ENCODE peak calls at places on chromosomes 2 and 18, in four cellular contexts. One of them, this sample, is unnamed.

GRCh38 chr2:230266654-230267053 is 41.1 kb downstream of the SP140 start:
- DNase-seq in H1: no peak
- DNase-seq in K562: no peak
- DNase-seq in SK-N-SH: no peak
- DNase-seq in this sample: no peak

GRCh38 chr18:76450452-76450851 is 44.6 kb downstream of the ZNF516 start:
- DNase-seq in H1: no peak
- DNase-seq in K562: no peak
- DNase-seq in SK-N-SH: no peak
- DNase-seq in this sample: no peak

GRCh38 chr2:237698338-237698694 is 70.9 kb downstream of the LRRFIP1 start:
- DNase-seq in H1: no peak
- DNase-seq in K562: no peak
- DNase-seq in SK-N-SH: no peak
- DNase-seq in this sample: no peak

GRCh38 chr18:51066273-51066672 is 36.3 kb downstream of the SMAD4 start:
- DNase-seq in H1: no peak
- DNase-seq in K562: no peak
- DNase-seq in SK-N-SH: no peak
- DNase-seq in this sample: no peak

GRCh38 chr2:216691210-216691741 is 4.1 kb downstream of the IGFBP5 start:
- DNase-seq in H1: no peak
- DNase-seq in K562: peak; percentile 29
- DNase-seq in SK-N-SH: peak; percentile 95
- DNase-seq in this sample: peak; percentile 61

GRCh38 chr18:50151876-50152275 is 43.1 kb downstream of the MYO5B start:
- DNase-seq in H1: no peak
- DNase-seq in K562: peak; percentile 5
- DNase-seq in SK-N-SH: no peak
- DNase-seq in this sample: no peak

GRCh38 chr2:220224711-220225519 is 597.5 kb downstream of the SLC4A3 start:
- DNase-seq in H1: no peak
- DNase-seq in K562: no peak
- DNase-seq in SK-N-SH: no peak
- DNase-seq in this sample: no peak

GRCh38 chr2:138182913-138183312 is 218.6 kb downstream of the HNMT start:
- DNase-seq in H1: no peak
- DNase-seq in K562: no peak
- DNase-seq in SK-N-SH: no peak
- DNase-seq in this sample: no peak

GRCh38 chr2:202237787-202238233 is 587 bp downstream of the SUMO1 start:
- DNase-seq in H1: no peak
- DNase-seq in K562: no peak
- DNase-seq in SK-N-SH: peak; percentile 61
- DNase-seq in this sample: peak; percentile 39

GRCh38 chr18:32769242-32770180 is 3.3 kb downstream of the KLHL14 start:
- DNase-seq in H1: no peak
- DNase-seq in K562: no peak
- DNase-seq in SK-N-SH: peak; percentile 48
- DNase-seq in this sample: no peak

GRCh38 chr2:218030409-218031195 is 27.8 kb upstream of the TNS1 start:
- DNase-seq in H1: no peak
- DNase-seq in K562: no peak
- DNase-seq in SK-N-SH: no peak
- DNase-seq in this sample: no peak
- TF ChIP-seq JUND in H1: no peak
- TF ChIP-seq JUND in K562: no peak
- TF ChIP-seq JUND in SK-N-SH: no peak
- TF ChIP-seq JUND in this sample: no peak

DNA sequence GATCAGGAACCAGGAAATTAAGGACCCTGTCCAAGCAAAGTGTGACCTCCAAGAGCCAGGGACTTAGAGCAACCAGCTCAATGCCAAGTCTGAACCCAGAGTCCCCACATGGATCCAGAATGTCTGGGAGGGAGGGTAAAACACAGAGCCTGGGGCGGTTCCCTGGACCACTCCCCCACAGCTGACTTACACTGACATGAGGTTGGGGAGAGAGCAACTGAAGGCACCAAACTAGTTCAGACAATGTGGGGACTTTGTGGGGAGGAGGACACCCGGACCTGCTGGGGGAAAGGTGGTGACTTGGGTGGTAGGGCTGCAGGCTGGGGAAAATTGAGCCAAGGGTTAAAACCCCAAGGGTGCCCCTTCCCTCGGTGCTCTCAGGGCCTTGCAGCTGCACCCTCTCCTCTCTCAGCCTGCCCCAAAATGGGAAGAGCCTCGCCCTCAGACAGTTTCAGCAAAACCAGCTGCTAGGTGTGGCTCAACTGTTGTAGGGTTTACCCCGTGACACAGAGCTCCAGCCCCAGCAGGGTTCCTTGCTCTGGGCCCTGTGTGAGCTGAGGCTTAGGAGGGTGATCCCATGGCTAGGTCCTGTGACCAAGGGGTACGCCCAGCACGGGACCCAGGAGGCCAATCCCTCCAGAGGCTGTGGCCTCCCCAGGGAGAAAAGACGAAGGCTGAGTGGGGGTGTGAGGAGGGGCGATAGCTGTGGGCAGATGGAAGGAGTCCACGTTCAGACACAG is 28.6 kb downstream of the MARCO start:
- DNase-seq in H1: no peak
- DNase-seq in K562: no peak
- DNase-seq in SK-N-SH: no peak
- DNase-seq in this sample: no peak
- TF ChIP-seq JUND in H1: no peak
- TF ChIP-seq JUND in K562: no peak
- TF ChIP-seq JUND in SK-N-SH: no peak
- TF ChIP-seq JUND in this sample: no peak

GRCh38 chr18:46393230-46393629 is 263.8 kb downstream of the LOXHD1 start:
- DNase-seq in H1: no peak
- DNase-seq in K562: peak; percentile 37
- DNase-seq in SK-N-SH: peak; percentile 47
- DNase-seq in this sample: no peak
- TF ChIP-seq JUND in H1: no peak
- TF ChIP-seq JUND in K562: no peak
- TF ChIP-seq JUND in SK-N-SH: no peak
- TF ChIP-seq JUND in this sample: no peak

GRCh38 chr2:61949458-61950107 is 44.1 kb downstream of the COMMD1 start:
- DNase-seq in H1: no peak
- DNase-seq in K562: no peak
- DNase-seq in SK-N-SH: no peak
- DNase-seq in this sample: peak; percentile 59
- TF ChIP-seq JUND in H1: no peak
- TF ChIP-seq JUND in K562: no peak
- TF ChIP-seq JUND in SK-N-SH: no peak
- TF ChIP-seq JUND in this sample: no peak

DNA sequence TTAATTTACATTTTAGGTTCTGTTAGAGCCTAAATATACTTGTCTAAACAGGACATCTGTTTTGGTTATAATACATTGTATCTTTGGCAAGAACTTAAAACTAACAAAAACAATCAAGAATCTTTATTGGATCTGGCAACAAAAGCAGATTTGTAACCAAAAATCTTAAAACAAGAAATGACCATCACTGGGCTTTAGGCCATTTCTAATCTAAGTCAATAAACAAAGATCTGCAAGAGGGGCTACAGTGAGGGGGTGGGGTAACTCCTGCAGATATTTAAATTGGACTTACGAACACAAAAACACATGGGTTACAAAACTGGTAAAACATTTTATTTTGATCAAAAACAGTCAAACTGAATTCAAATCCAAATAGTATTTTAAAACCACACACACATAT is 77.3 kb downstream of the SRBD1 start:
- DNase-seq in H1: no peak
- DNase-seq in K562: no peak
- DNase-seq in SK-N-SH: no peak
- DNase-seq in this sample: no peak
- TF ChIP-seq JUND in H1: no peak
- TF ChIP-seq JUND in K562: no peak
- TF ChIP-seq JUND in SK-N-SH: no peak
- TF ChIP-seq JUND in this sample: no peak